ENCODE peak calls at places on chromosomes 1 and 21, in seven cellular contexts. One of them, this sample, is unnamed.

GRCh38 chr1:30744060-30744756 is 13.4 kb downstream of the LAPTM5 start:
- DNase-seq in stimulated activated naive CD4-positive, alpha-beta T cell treated with Interleukin-2 at 50 U/mL for 16 hours: peak
- DNase-seq in AG08396: no peak
- DNase-seq in NCI-H774: no peak
- DNase-seq in sciatic nerve: no peak
- DNase-seq in GM23248: peak
- DNase-seq in stimulated activated CD4-positive, alpha-beta T cell treated with anti-CD3 and anti-CD28 coated beads, TNF-alpha, amount 100 ng/mL, for 4 hours: no peak
- DNase-seq in this sample: peak

GRCh38 chr1:241553886-241554592 is 21.9 kb downstream of the KMO start:
- DNase-seq in stimulated activated naive CD4-positive, alpha-beta T cell treated with Interleukin-2 at 50 U/mL for 16 hours: no peak
- DNase-seq in AG08396: no peak
- DNase-seq in NCI-H774: no peak
- DNase-seq in sciatic nerve: no peak
- DNase-seq in GM23248: no peak
- DNase-seq in stimulated activated CD4-positive, alpha-beta T cell treated with anti-CD3 and anti-CD28 coated beads, TNF-alpha, amount 100 ng/mL, for 4 hours: no peak
- DNase-seq in this sample: no peak

GRCh38 chr1:239811211-239811902 is 280.3 kb upstream of the FMN2 start:
- DNase-seq in stimulated activated naive CD4-positive, alpha-beta T cell treated with Interleukin-2 at 50 U/mL for 16 hours: peak
- DNase-seq in AG08396: no peak
- DNase-seq in NCI-H774: no peak
- DNase-seq in sciatic nerve: no peak
- DNase-seq in GM23248: no peak
- DNase-seq in stimulated activated CD4-positive, alpha-beta T cell treated with anti-CD3 and anti-CD28 coated beads, TNF-alpha, amount 100 ng/mL, for 4 hours: no peak
- DNase-seq in this sample: no peak

GRCh38 chr1:902802-903201 is 20.9 kb upstream of the SAMD11 start:
- DNase-seq in stimulated activated naive CD4-positive, alpha-beta T cell treated with Interleukin-2 at 50 U/mL for 16 hours: no peak
- DNase-seq in AG08396: no peak
- DNase-seq in NCI-H774: no peak
- DNase-seq in sciatic nerve: no peak
- DNase-seq in GM23248: no peak
- DNase-seq in stimulated activated CD4-positive, alpha-beta T cell treated with anti-CD3 and anti-CD28 coated beads, TNF-alpha, amount 100 ng/mL, for 4 hours: no peak
- DNase-seq in this sample: no peak

GRCh38 chr1:179447489-179447888 is 81.7 kb downstream of the AXDND1 start:
- DNase-seq in stimulated activated naive CD4-positive, alpha-beta T cell treated with Interleukin-2 at 50 U/mL for 16 hours: no peak
- DNase-seq in AG08396: peak
- DNase-seq in NCI-H774: no peak
- DNase-seq in sciatic nerve: no peak
- DNase-seq in GM23248: peak
- DNase-seq in stimulated activated CD4-positive, alpha-beta T cell treated with anti-CD3 and anti-CD28 coated beads, TNF-alpha, amount 100 ng/mL, for 4 hours: no peak
- DNase-seq in this sample: peak

GRCh38 chr1:230270185-230270939 is 155.8 kb downstream of the PGBD5 start:
- DNase-seq in stimulated activated naive CD4-positive, alpha-beta T cell treated with Interleukin-2 at 50 U/mL for 16 hours: peak
- DNase-seq in AG08396: no peak
- DNase-seq in NCI-H774: peak
- DNase-seq in sciatic nerve: no peak
- DNase-seq in GM23248: no peak
- DNase-seq in stimulated activated CD4-positive, alpha-beta T cell treated with anti-CD3 and anti-CD28 coated beads, TNF-alpha, amount 100 ng/mL, for 4 hours: no peak
- DNase-seq in this sample: peak

GRCh38 chr1:204975568-204976235 is 67.3 kb upstream of the CNTN2 start:
- DNase-seq in stimulated activated naive CD4-positive, alpha-beta T cell treated with Interleukin-2 at 50 U/mL for 16 hours: peak
- DNase-seq in AG08396: peak
- DNase-seq in NCI-H774: no peak
- DNase-seq in sciatic nerve: no peak
- DNase-seq in GM23248: peak
- DNase-seq in stimulated activated CD4-positive, alpha-beta T cell treated with anti-CD3 and anti-CD28 coated beads, TNF-alpha, amount 100 ng/mL, for 4 hours: peak
- DNase-seq in this sample: peak

GRCh38 chr1:200640373-200641174 is 20.0 kb upstream of the KIF14 start:
- DNase-seq in stimulated activated naive CD4-positive, alpha-beta T cell treated with Interleukin-2 at 50 U/mL for 16 hours: no peak
- DNase-seq in AG08396: no peak
- DNase-seq in NCI-H774: no peak
- DNase-seq in sciatic nerve: no peak
- DNase-seq in GM23248: no peak
- DNase-seq in stimulated activated CD4-positive, alpha-beta T cell treated with anti-CD3 and anti-CD28 coated beads, TNF-alpha, amount 100 ng/mL, for 4 hours: no peak
- DNase-seq in this sample: no peak

GRCh38 chr1:243312962-243313634 is 57.3 kb downstream of the SDCCAG8 start:
- DNase-seq in stimulated activated naive CD4-positive, alpha-beta T cell treated with Interleukin-2 at 50 U/mL for 16 hours: no peak
- DNase-seq in AG08396: no peak
- DNase-seq in NCI-H774: no peak
- DNase-seq in sciatic nerve: no peak
- DNase-seq in GM23248: no peak
- DNase-seq in stimulated activated CD4-positive, alpha-beta T cell treated with anti-CD3 and anti-CD28 coated beads, TNF-alpha, amount 100 ng/mL, for 4 hours: no peak
- DNase-seq in this sample: no peak

GRCh38 chr1:188355082-188355481 is 1526.3 kb downstream of the PLA2G4A start:
- DNase-seq in stimulated activated naive CD4-positive, alpha-beta T cell treated with Interleukin-2 at 50 U/mL for 16 hours: no peak
- DNase-seq in AG08396: no peak
- DNase-seq in NCI-H774: no peak
- DNase-seq in sciatic nerve: no peak
- DNase-seq in GM23248: no peak
- DNase-seq in stimulated activated CD4-positive, alpha-beta T cell treated with anti-CD3 and anti-CD28 coated beads, TNF-alpha, amount 100 ng/mL, for 4 hours: no peak
- DNase-seq in this sample: no peak

GRCh38 chr21:32048353-32048752 is 175.5 kb downstream of the HUNK start:
- DNase-seq in stimulated activated naive CD4-positive, alpha-beta T cell treated with Interleukin-2 at 50 U/mL for 16 hours: no peak
- DNase-seq in AG08396: no peak
- DNase-seq in NCI-H774: no peak
- DNase-seq in sciatic nerve: no peak
- DNase-seq in GM23248: no peak
- DNase-seq in stimulated activated CD4-positive, alpha-beta T cell treated with anti-CD3 and anti-CD28 coated beads, TNF-alpha, amount 100 ng/mL, for 4 hours: no peak
- DNase-seq in this sample: no peak

This sample was measured in cardiac fibroblast.